ENCODE peak calls at places on chromosomes 5 and 9, in eight cellular contexts. One of them, this sample, is unnamed.

GRCh38 chr9:38486837-38487236 is 62.6 kb upstream of the IGFBPL1 start:
- DNase-seq in body of pancreas: no peak
- DNase-seq in left ventricle myocardium inferior: no peak
- DNase-seq in thyroid gland: no peak
- DNase-seq in coronary artery: no peak
- DNase-seq in AG10803: no peak
- DNase-seq in IMR-90: no peak
- DNase-seq in AG09309: no peak
- DNase-seq in this sample: no peak

GRCh38 chr9:33393581-33393980 is 8.8 kb downstream of the AQP7 start:
- DNase-seq in body of pancreas: peak
- DNase-seq in IMR-90: no peak
- DNase-seq in AG10803: no peak
- DNase-seq in left ventricle myocardium inferior: peak
- DNase-seq in coronary artery: no peak
- DNase-seq in thyroid gland: peak
- DNase-seq in AG09309: no peak
- DNase-seq in this sample: no peak

GRCh38 chr5:107618233-107618632 is 52.5 kb downstream of the EFNA5 start:
- DNase-seq in body of pancreas: no peak
- DNase-seq in AG10803: no peak
- DNase-seq in coronary artery: no peak
- DNase-seq in left ventricle myocardium inferior: no peak
- DNase-seq in thyroid gland: no peak
- DNase-seq in IMR-90: no peak
- DNase-seq in AG09309: no peak
- DNase-seq in this sample: no peak

GRCh38 chr5:9898319-9898718 is 268.2 kb upstream of the TAS2R1 start:
- DNase-seq in AG09309: peak
- DNase-seq in IMR-90: peak
- DNase-seq in body of pancreas: peak
- DNase-seq in left ventricle myocardium inferior: no peak
- DNase-seq in AG10803: peak
- DNase-seq in thyroid gland: peak
- DNase-seq in coronary artery: no peak
- DNase-seq in this sample: peak

GRCh38 chr5:14035859-14036440 is 91.5 kb upstream of the DNAH5 start:
- DNase-seq in coronary artery: no peak
- DNase-seq in AG10803: peak
- DNase-seq in AG09309: peak
- DNase-seq in IMR-90: peak
- DNase-seq in thyroid gland: peak
- DNase-seq in left ventricle myocardium inferior: no peak
- DNase-seq in body of pancreas: peak
- DNase-seq in this sample: no peak

GRCh38 chr5:177595026-177595585 is 3.1 kb downstream of the TMED9 start:
- DNase-seq in AG09309: no peak
- DNase-seq in thyroid gland: no peak
- DNase-seq in IMR-90: no peak
- DNase-seq in body of pancreas: no peak
- DNase-seq in left ventricle myocardium inferior: no peak
- DNase-seq in AG10803: no peak
- DNase-seq in coronary artery: no peak
- DNase-seq in this sample: no peak

GRCh38 chr9:14315754-14316573 is 2.0 kb upstream of the NFIB start:
- DNase-seq in AG09309: no peak
- DNase-seq in left ventricle myocardium inferior: peak
- DNase-seq in thyroid gland: peak
- DNase-seq in AG10803: no peak
- DNase-seq in coronary artery: peak
- DNase-seq in IMR-90: no peak
- DNase-seq in body of pancreas: no peak
- DNase-seq in this sample: no peak

GRCh38 chr5:136766456-136766855 is 401.1 kb upstream of the TRPC7 start:
- DNase-seq in AG09309: no peak
- DNase-seq in body of pancreas: no peak
- DNase-seq in left ventricle myocardium inferior: no peak
- DNase-seq in AG10803: no peak
- DNase-seq in coronary artery: no peak
- DNase-seq in IMR-90: no peak
- DNase-seq in thyroid gland: no peak
- DNase-seq in this sample: no peak

GRCh38 chr5:179880848-179881590 is 22.4 kb upstream of the MRNIP start:
- DNase-seq in body of pancreas: no peak
- DNase-seq in AG09309: no peak
- DNase-seq in AG10803: no peak
- DNase-seq in thyroid gland: no peak
- DNase-seq in IMR-90: no peak
- DNase-seq in coronary artery: no peak
- DNase-seq in left ventricle myocardium inferior: no peak
- DNase-seq in this sample: no peak

GRCh38 chr5:172042183-172042582 is 35.7 kb upstream of the FBXW11 start:
- DNase-seq in AG10803: no peak
- DNase-seq in coronary artery: no peak
- DNase-seq in thyroid gland: no peak
- DNase-seq in IMR-90: no peak
- DNase-seq in left ventricle myocardium inferior: no peak
- DNase-seq in AG09309: no peak
- DNase-seq in body of pancreas: no peak
- DNase-seq in this sample: no peak

GRCh38 chr9:36815566-36816348 is 218.3 kb downstream of the PAX5 start:
- DNase-seq in AG09309: no peak
- DNase-seq in body of pancreas: no peak
- DNase-seq in left ventricle myocardium inferior: no peak
- DNase-seq in thyroid gland: no peak
- DNase-seq in coronary artery: no peak
- DNase-seq in AG10803: no peak
- DNase-seq in IMR-90: no peak
- DNase-seq in this sample: no peak

GRCh38 chr5:150303070-150303595 is 428 bp upstream of the ARSI start:
- DNase-seq in coronary artery: no peak
- DNase-seq in AG10803: peak
- DNase-seq in IMR-90: peak
- DNase-seq in thyroid gland: no peak
- DNase-seq in AG09309: no peak
- DNase-seq in body of pancreas: no peak
- DNase-seq in left ventricle myocardium inferior: no peak
- DNase-seq in this sample: no peak

GRCh38 chr5:88676637-88677481 is 206.1 kb downstream of the MEF2C start:
- DNase-seq in thyroid gland: no peak
- DNase-seq in left ventricle myocardium inferior: no peak
- DNase-seq in body of pancreas: no peak
- DNase-seq in IMR-90: no peak
- DNase-seq in AG09309: no peak
- DNase-seq in coronary artery: no peak
- DNase-seq in AG10803: no peak
- DNase-seq in this sample: no peak

GRCh38 chr9:117414906-117415583 is at the start of gene ASTN2:
- DNase-seq in AG09309: no peak
- DNase-seq in IMR-90: no peak
- DNase-seq in left ventricle myocardium inferior: no peak
- DNase-seq in body of pancreas: no peak
- DNase-seq in AG10803: peak
- DNase-seq in thyroid gland: peak
- DNase-seq in coronary artery: no peak
- DNase-seq in this sample: no peak
- H3K4me3 ChIP-seq in AG09309: peak
- H3K4me3 ChIP-seq in IMR-90: peak
- H3K4me3 ChIP-seq in left ventricle myocardium inferior: peak
- H3K4me3 ChIP-seq in body of pancreas: peak
- H3K4me3 ChIP-seq in AG10803: peak
- H3K4me3 ChIP-seq in thyroid gland: no peak
- H3K4me3 ChIP-seq in coronary artery: peak
- H3K4me3 ChIP-seq in this sample: no peak

GRCh38 chr9:137453643-137454081 is 5.5 kb downstream of the NSMF start:
- DNase-seq in AG09309: no peak
- DNase-seq in left ventricle myocardium inferior: peak
- DNase-seq in IMR-90: peak
- DNase-seq in AG10803: peak
- DNase-seq in coronary artery: no peak
- DNase-seq in thyroid gland: peak
- DNase-seq in body of pancreas: peak
- DNase-seq in this sample: peak
- H3K4me3 ChIP-seq in AG09309: no peak
- H3K4me3 ChIP-seq in left ventricle myocardium inferior: peak
- H3K4me3 ChIP-seq in IMR-90: no peak
- H3K4me3 ChIP-seq in AG10803: peak
- H3K4me3 ChIP-seq in coronary artery: peak
- H3K4me3 ChIP-seq in thyroid gland: no peak
- H3K4me3 ChIP-seq in body of pancreas: no peak
- H3K4me3 ChIP-seq in this sample: no peak

GRCh38 chr9:35688558-35689350 is 971 bp downstream of the TPM2 start:
- DNase-seq in IMR-90: peak
- DNase-seq in AG09309: no peak
- DNase-seq in left ventricle myocardium inferior: no peak
- DNase-seq in coronary artery: no peak
- DNase-seq in AG10803: peak
- DNase-seq in thyroid gland: no peak
- DNase-seq in body of pancreas: no peak
- DNase-seq in this sample: no peak
- H3K4me3 ChIP-seq in IMR-90: peak
- H3K4me3 ChIP-seq in AG09309: peak
- H3K4me3 ChIP-seq in left ventricle myocardium inferior: peak
- H3K4me3 ChIP-seq in coronary artery: peak
- H3K4me3 ChIP-seq in AG10803: peak
- H3K4me3 ChIP-seq in thyroid gland: no peak
- H3K4me3 ChIP-seq in body of pancreas: no peak
- H3K4me3 ChIP-seq in this sample: no peak

GRCh38 chr5:143496928-143497327 is 93.4 kb upstream of the NR3C1 start:
- DNase-seq in AG10803: no peak
- DNase-seq in IMR-90: peak
- DNase-seq in left ventricle myocardium inferior: no peak
- DNase-seq in AG09309: no peak
- DNase-seq in thyroid gland: no peak
- DNase-seq in coronary artery: no peak
- DNase-seq in body of pancreas: no peak
- DNase-seq in this sample: no peak

GRCh38 chr5:143494595-143494994 is 91.1 kb upstream of the NR3C1 start:
- DNase-seq in IMR-90: no peak
- DNase-seq in AG09309: no peak
- DNase-seq in coronary artery: no peak
- DNase-seq in body of pancreas: no peak
- DNase-seq in left ventricle myocardium inferior: no peak
- DNase-seq in AG10803: no peak
- DNase-seq in thyroid gland: no peak
- DNase-seq in this sample: no peak

GRCh38 chr5:143495124-143495523 is 91.6 kb upstream of the NR3C1 start:
- DNase-seq in coronary artery: no peak
- DNase-seq in body of pancreas: no peak
- DNase-seq in IMR-90: peak
- DNase-seq in left ventricle myocardium inferior: no peak
- DNase-seq in AG09309: no peak
- DNase-seq in thyroid gland: no peak
- DNase-seq in AG10803: peak
- DNase-seq in this sample: no peak

GRCh38 chr5:143494162-143494561 is 90.7 kb upstream of the NR3C1 start:
- DNase-seq in AG09309: peak
- DNase-seq in IMR-90: peak
- DNase-seq in coronary artery: no peak
- DNase-seq in thyroid gland: no peak
- DNase-seq in body of pancreas: no peak
- DNase-seq in AG10803: peak
- DNase-seq in left ventricle myocardium inferior: no peak
- DNase-seq in this sample: no peak

GRCh38 chr5:143495823-143496275 is 92.4 kb upstream of the NR3C1 start:
- DNase-seq in IMR-90: peak
- DNase-seq in body of pancreas: no peak
- DNase-seq in coronary artery: no peak
- DNase-seq in AG09309: peak
- DNase-seq in AG10803: peak
- DNase-seq in left ventricle myocardium inferior: no peak
- DNase-seq in thyroid gland: no peak
- DNase-seq in this sample: no peak
- H3K4me3 ChIP-seq in IMR-90: no peak
- H3K4me3 ChIP-seq in body of pancreas: no peak
- H3K4me3 ChIP-seq in coronary artery: no peak
- H3K4me3 ChIP-seq in AG09309: no peak
- H3K4me3 ChIP-seq in AG10803: no peak
- H3K4me3 ChIP-seq in left ventricle myocardium inferior: peak
- H3K4me3 ChIP-seq in thyroid gland: no peak
- H3K4me3 ChIP-seq in this sample: no peak

This sample was measured in Jurkat, Clone E6-1.